ENCODE peak calls at places on chromosomes 2 and 18, in five cellular contexts. N is brain microvascular endothelial cell, T is GM20000, J is foreskin keratinocyte, A is HL-60. V is an unnamed sample.

GRCh38 chr2:109176928-109177327 is 47.9 kb downstream of the SH3RF3 start:
- DNase-seq in N (no peak), T (no peak), J (no peak), A (no peak), V (no peak)

GRCh38 chr2:86037795-86038192 is 67.9 kb downstream of the POLR1A start:
- DNase-seq in N (no peak), T (no peak), J (no peak), A (no peak), V (no peak)

GRCh38 chr2:232838406-232838874 is 31.6 kb upstream of the SNORC start:
- DNase-seq in N (peak; percentile 6), T (peak; percentile 64), J (peak; percentile 4), A (peak; percentile 81), V (no peak)

GRCh38 chr2:240400319-240401161 is 34.9 kb upstream of the GPC1 start:
- DNase-seq in N (no peak), T (no peak), J (peak; percentile 7), A (no peak), V (no peak)

GRCh38 chr18:5600376-5601071 is 56.7 kb upstream of the EPB41L3 start:
- DNase-seq in N (no peak), T (no peak), J (no peak), A (no peak), V (no peak)

GRCh38 chr2:159942149-159942548 is 120.3 kb downstream of the PLA2R1 start:
- DNase-seq in N (no peak), T (no peak), J (no peak), A (no peak), V (no peak)

GRCh38 chr2:96098900-96099590 is 17.3 kb downstream of the ADRA2B start:
- DNase-seq in N (no peak), T (no peak), J (no peak), A (no peak), V (no peak)

GRCh38 chr2:29058082-29058481 is 16.2 kb downstream of the PCARE start:
- DNase-seq in N (no peak), T (no peak), J (no peak), A (no peak), V (no peak)

GRCh38 chr2:234981197-234982095 is 29.6 kb downstream of the SH3BP4 start:
- DNase-seq in N (peak; percentile 97), T (no peak), J (peak; percentile 62), A (no peak), V (no peak)

DNA sequence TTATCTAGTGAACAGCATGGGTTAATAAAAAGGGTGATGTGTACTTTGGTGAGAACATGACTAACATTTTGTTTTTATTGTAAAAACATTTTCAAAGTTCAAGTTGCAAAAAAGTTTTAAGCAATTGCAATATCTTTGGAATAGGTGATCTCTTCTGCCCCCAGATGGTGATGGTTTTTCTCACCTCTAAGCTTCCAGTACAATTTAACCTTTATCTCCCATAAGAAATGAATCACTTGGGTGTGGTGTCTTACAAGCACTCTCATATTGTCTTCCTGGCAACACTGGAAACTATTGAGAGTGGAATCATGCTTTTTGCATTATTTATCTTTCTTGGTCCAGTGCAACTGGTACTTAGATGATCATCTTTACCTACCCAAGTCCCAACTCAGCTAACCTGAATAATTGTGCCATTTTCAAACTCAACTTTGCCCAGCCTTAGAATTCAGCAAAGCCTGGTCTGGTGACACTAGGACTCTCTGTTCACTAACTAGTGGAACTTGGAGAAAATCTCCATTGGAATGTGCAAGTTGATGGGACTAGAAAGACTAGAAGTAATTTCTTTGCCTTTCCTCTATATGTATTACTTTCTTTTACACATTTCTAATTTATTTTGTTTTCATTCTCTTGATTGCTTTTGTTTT is 964.6 kb upstream of the ZEB2 start:
- DNase-seq in N (peak; percentile 57), T (peak; percentile 4), J (peak; percentile 66), A (peak; percentile 4), V (no peak)
- TF ChIP-seq CTCF in N (no peak), T (no peak), J (peak; percentile 80), A (no peak), V (no peak)

GRCh38 chr2:197777823-197778407 is 7.2 kb downstream of the BOLL start:
- DNase-seq in N (no peak), T (peak; percentile 43), J (no peak), A (peak; percentile 24), V (no peak)
- TF ChIP-seq CTCF in N (peak; percentile 47), T (peak; percentile 45), J (peak; percentile 78), A (peak; percentile 38), V (peak; percentile 84)

GRCh38 chr2:27370026-27370815 is at the start of the genes EIF2B4 and SNX17:
- DNase-seq in N (peak; percentile 100), T (peak; percentile 97), J (peak; percentile 97), A (peak; percentile 100), V (peak; percentile 98)
- TF ChIP-seq CTCF in N (peak; percentile 70), T (peak; percentile 94), J (peak; percentile 99), A (peak; percentile 82), V (peak; percentile 75)

GRCh38 chr2:206125914-206126313 is 33.3 kb downstream of the NDUFS1 start:
- DNase-seq in N (no peak), T (no peak), J (no peak), A (no peak), V (no peak)

DNA sequence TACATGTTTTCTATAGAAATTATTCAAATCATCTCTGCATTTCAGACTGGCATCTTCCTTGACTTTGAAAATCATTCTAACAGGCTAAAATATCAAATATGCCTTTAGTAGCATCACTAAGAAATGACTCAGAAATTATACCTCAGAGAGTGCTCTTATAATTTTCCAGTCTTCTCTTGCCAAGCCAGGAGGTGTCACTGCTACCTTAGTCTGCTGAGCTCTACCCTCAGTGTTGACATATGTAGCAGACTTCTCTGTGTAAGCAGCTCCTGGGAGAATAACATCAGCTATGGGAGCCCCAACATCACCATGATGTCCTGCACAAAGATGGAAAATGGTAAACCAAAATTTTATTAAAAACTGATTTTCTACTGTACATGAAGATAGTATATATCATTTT is 31.6 kb downstream of the NDUFS1 start:
- DNase-seq in N (no peak), T (no peak), J (no peak), A (peak; percentile 7), V (no peak)
- TF ChIP-seq CTCF in N (peak; percentile 14), T (no peak), J (peak; percentile 44), A (no peak), V (no peak)

DNA sequence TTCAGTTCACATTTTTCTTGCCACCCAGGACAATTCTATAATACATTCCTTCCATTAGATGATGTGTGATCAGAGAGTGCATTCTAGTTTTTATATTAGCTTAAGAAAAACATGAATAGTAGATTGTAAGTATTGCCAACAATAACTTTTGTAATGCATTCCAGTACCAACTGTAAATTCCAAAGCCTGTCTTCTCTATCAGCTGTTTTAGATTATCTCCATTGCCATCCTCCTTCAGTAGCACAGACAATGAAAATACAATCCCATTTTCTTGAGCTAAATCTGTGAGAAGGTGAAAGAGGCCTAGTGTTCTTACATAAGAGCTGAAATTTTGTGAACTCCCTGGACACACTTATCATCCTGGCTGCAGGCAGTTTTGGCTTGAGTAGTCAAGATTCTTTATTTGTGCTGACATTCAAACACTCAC is 103.9 kb downstream of the CCBE1 start:
- DNase-seq in N (no peak), T (no peak), J (no peak), A (no peak), V (no peak)
- TF ChIP-seq CTCF in N (no peak), T (no peak), J (no peak), A (no peak), V (no peak)

DNA sequence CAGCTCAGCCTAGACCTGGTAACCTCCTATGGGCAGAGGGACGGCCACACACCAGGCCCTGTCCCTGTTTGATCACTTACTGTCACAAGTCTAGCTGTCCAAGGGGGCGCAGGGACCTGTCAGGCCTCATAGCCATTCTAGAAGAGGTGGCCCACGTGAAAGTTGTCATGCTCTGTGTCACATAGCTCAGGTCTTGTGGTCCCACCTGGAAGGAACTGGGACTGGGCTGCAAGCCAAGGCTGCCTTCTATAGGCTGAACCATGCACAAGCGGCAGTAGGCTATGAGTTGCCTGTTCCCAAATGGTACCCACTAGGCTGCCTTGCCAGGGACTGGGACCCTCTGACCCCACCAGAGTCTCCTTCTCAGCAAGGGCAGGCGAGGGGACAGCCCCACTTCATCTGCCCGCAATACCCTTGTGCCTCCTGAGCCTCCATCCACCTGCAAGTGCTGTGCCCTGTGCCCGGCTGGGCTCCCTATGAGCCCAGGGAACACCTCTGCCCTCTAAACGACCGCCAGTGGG is 177.5 kb downstream of the ANAPC1 start:
- DNase-seq in N (no peak), T (no peak), J (no peak), A (no peak), V (no peak)
- TF ChIP-seq CTCF in N (no peak), T (no peak), J (no peak), A (no peak), V (no peak)

GRCh38 chr2:23335550-23335949 is 49.4 kb upstream of the KLHL29 start:
- DNase-seq in N (no peak), T (no peak), J (no peak), A (no peak), V (no peak)

GRCh38 chr2:23324281-23324680 is 60.7 kb upstream of the KLHL29 start:
- DNase-seq in N (no peak), T (no peak), J (no peak), A (no peak), V (no peak)

GRCh38 chr2:23326322-23326721 is 58.7 kb upstream of the KLHL29 start:
- DNase-seq in N (no peak), T (no peak), J (no peak), A (no peak), V (no peak)

GRCh38 chr2:23327897-23328296 is 57.1 kb upstream of the KLHL29 start:
- DNase-seq in N (no peak), T (no peak), J (no peak), A (no peak), V (no peak)

DNA sequence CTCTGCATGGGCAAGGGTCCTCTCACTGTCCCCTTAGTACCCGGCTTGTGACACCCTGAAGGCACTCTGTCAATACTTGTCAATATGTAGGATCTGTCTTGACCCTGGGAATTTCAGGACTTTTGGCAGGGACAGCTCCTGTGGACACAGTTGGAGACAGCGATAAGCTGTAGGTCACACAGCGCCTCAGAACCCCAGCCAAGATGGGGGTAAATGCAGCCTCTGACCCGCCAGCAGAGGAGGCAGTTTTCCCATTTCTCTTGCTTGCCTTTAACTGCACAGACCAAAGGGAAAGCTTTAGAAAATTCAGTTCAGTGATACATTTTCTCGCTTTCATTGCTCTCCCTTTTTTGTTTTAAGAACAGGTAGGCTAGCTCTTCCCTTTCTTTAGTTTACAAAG is 54.8 kb upstream of the KLHL29 start:
- DNase-seq in N (peak; percentile 43), T (no peak), J (no peak), A (no peak), V (no peak)
- TF ChIP-seq CTCF in N (peak; percentile 31), T (peak; percentile 3), J (peak; percentile 31), A (no peak), V (no peak)

DNA sequence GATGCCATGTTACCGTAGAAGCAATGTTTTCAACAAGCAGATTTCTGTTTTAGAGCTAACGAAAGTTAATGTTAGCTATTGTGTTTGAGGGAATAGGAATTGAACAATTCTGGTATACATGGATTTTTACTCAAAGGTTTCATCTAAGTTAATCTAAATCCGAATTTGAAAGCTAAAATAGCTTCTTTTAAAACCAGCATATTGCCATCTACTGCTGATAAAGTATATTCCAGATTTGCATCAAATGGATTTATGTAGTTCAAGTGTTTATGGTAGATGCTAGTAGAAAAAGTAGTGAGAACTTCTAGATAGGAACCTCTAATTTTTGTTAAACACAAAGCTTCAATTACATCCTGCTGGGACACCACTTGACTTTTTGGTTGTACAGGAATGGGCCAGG is 1569.5 kb upstream of the NXPH2 start:
- DNase-seq in N (no peak), T (no peak), J (no peak), A (no peak), V (no peak)
- TF ChIP-seq CTCF in N (no peak), T (no peak), J (peak; percentile 31), A (no peak), V (no peak)

V was measured in CD14-positive monocyte.